ENCODE peak calls at places on chromosomes 5 and 9, in six cellular contexts. L, H, J, V, F and K are unnamed samples.

GRCh38 chr5:6607559-6607936 is 25.3 kb downstream of the NSUN2 start:
- DNase-seq in L (no peak), H (no peak), J (no peak), V (no peak), F (no peak), K (no peak)

GRCh38 chr5:58016329-58016728 is 443.6 kb downstream of the PLK2 start:
- DNase-seq in L (no peak), H (peak; percentile 84), J (no peak), V (no peak), F (no peak), K (no peak)

GRCh38 chr5:138981606-138982005 is 106.5 kb upstream of the LRRTM2 start:
- DNase-seq in L (no peak), H (peak; percentile 50), J (no peak), V (peak; percentile 77), F (no peak), K (no peak)

GRCh38 chr9:137837345-137838278 is 40.0 kb upstream of the CACNA1B start:
- DNase-seq in L (no peak), H (no peak), J (no peak), V (no peak), F (no peak), K (no peak)

GRCh38 chr5:38724301-38725030 is 121.3 kb upstream of the OSMR start:
- DNase-seq in L (no peak), H (peak; percentile 42), J (no peak), V (no peak), F (no peak), K (no peak)

GRCh38 chr9:124779368-124780059 is 2.6 kb downstream of the OLFML2A start:
- DNase-seq in L (no peak), H (peak; percentile 92), J (peak; percentile 62), V (no peak), F (no peak), K (no peak)

GRCh38 chr9:132125944-132126720 is 35.7 kb upstream of the NTNG2 start:
- DNase-seq in L (no peak), H (no peak), J (no peak), V (peak; percentile 45), F (peak; percentile 51), K (no peak)

GRCh38 chr5:54347221-54347865 is 37.0 kb upstream of the ARL15 start:
- DNase-seq in L (no peak), H (no peak), J (no peak), V (no peak), F (no peak), K (no peak)

GRCh38 chr9:101359679-101360078 is 25.1 kb downstream of the BAAT start:
- DNase-seq in L (no peak), H (no peak), J (no peak), V (no peak), F (no peak), K (no peak)